ENCODE peak calls at places on chromosomes 3 and 15, in seven cellular contexts. E is fibroblast of lung, G is uterus, W is keratinocyte, O is WERI-Rb-1, K is kidney, L is astrocyte. U is an unnamed sample.

GRCh38 chr3:160677459-160677901 is 520 bp downstream of the ARL14 start:
- DNase-seq in K (no peak), G (no peak), L (peak; percentile 41), E (peak; percentile 59), W (no peak), O (no peak), U (no peak)

GRCh38 chr3:115169808-115170207 is 22.7 kb upstream of the ZBTB20 start:
- DNase-seq in K (no peak), G (no peak), E (no peak), W (no peak), O (no peak), L (no peak), U (no peak)

GRCh38 chr15:70061086-70061370 is 36.7 kb downstream of the TLE3 start:
- DNase-seq in E (peak; percentile 71), K (no peak), L (peak; percentile 63), G (no peak), O (no peak), W (no peak), U (no peak)

GRCh38 chr3:108849075-108849474 is 26.5 kb downstream of the TRAT1 start:
- DNase-seq in E (no peak), G (no peak), L (no peak), O (no peak), K (no peak), W (no peak), U (no peak)

GRCh38 chr15:95522533-95522932 is 808.0 kb upstream of the NR2F2 start:
- DNase-seq in O (no peak), W (no peak), K (no peak), G (no peak), E (peak; percentile 8), L (peak; percentile 4), U (no peak)

GRCh38 chr3:187211532-187212274 is 14.4 kb downstream of the RTP1 start:
- DNase-seq in E (peak; percentile 86), G (no peak), W (no peak), O (no peak), L (peak; percentile 79), K (no peak), U (no peak)

GRCh38 chr15:33279613-33280205 is 31.1 kb upstream of the RYR3 start:
- DNase-seq in K (no peak), G (no peak), W (no peak), E (peak; percentile 59), O (no peak), L (peak; percentile 44), U (no peak)

GRCh38 chr3:39102504-39103323 is 4.7 kb downstream of the GORASP1 start:
- DNase-seq in K (no peak), G (no peak), O (no peak), L (no peak), E (no peak), W (no peak), U (no peak)

GRCh38 chr3:44477312-44478030 is at the start of gene ZNF445:
- DNase-seq in G (peak; percentile 64), E (peak; percentile 80), K (peak; percentile 93), O (peak; percentile 84), W (no peak), L (peak; percentile 66), U (peak; percentile 88)

GRCh38 chr3:150407818-150408231 is 273 bp upstream of the TSC22D2 start:
- DNase-seq in L (no peak), E (no peak), O (no peak), W (no peak), K (no peak), G (peak; percentile 96), U (peak; percentile 98)

GRCh38 chr3:71581451-71581980 is 2.0 kb downstream of the FOXP1 start:
- DNase-seq in W (no peak), L (no peak), O (peak; percentile 11), K (peak; percentile 80), E (peak; percentile 25), G (peak; percentile 41), U (peak; percentile 78)

GRCh38 chr15:71931261-71931660 is 120.9 kb downstream of the NR2E3 start:
- DNase-seq in W (no peak), G (no peak), L (no peak), E (no peak), K (no peak), O (no peak), U (no peak)

GRCh38 chr3:160006282-160007163 is 17.9 kb downstream of the IL12A start:
- DNase-seq in W (no peak), K (no peak), G (peak; percentile 37), O (peak; percentile 50), E (peak; percentile 60), L (peak; percentile 39), U (peak; percentile 47)

GRCh38 chr3:66104535-66104934 is 65.8 kb upstream of the MAGI1 start:
- DNase-seq in W (no peak), K (no peak), G (no peak), O (no peak), E (no peak), L (no peak), U (no peak)

GRCh38 chr3:24272408-24272807 is 222.2 kb downstream of the THRB start:
- DNase-seq in E (no peak), L (no peak), O (no peak), W (no peak), K (no peak), G (no peak), U (no peak)

GRCh38 chr3:9715764-9716437 is 12.3 kb downstream of the CPNE9 start:
- DNase-seq in K (peak; percentile 81), E (peak; percentile 87), G (peak; percentile 94), W (no peak), L (peak; percentile 82), O (no peak), U (peak; percentile 77)

GRCh38 chr15:66638377-66638776 is 63.7 kb upstream of the SMAD6 start:
- DNase-seq in L (no peak), E (no peak), W (no peak), O (no peak), G (no peak), K (no peak), U (no peak)

GRCh38 chr3:195071916-195072820 is 198.8 kb downstream of the XXYLT1 start:
- DNase-seq in O (no peak), E (no peak), K (peak; percentile 39), W (no peak), L (no peak), G (peak; percentile 8), U (no peak)

GRCh38 chr3:133941390-133941789 is 45.7 kb upstream of the RAB6B start:
- DNase-seq in W (no peak), E (peak; percentile 73), G (no peak), K (peak; percentile 53), O (no peak), L (peak; percentile 66), U (peak; percentile 9)

GRCh38 chr3:183477801-183478456 is 49.5 kb upstream of the MCF2L2 start:
- DNase-seq in G (no peak), W (no peak), K (no peak), O (no peak), L (no peak), E (no peak), U (no peak)

GRCh38 chr3:61608711-61609110 is 47.3 kb downstream of the PTPRG start:
- DNase-seq in G (no peak), W (no peak), K (no peak), O (peak; percentile 77), E (no peak), L (no peak), U (no peak)

GRCh38 chr15:79307251-79307650 is 3.7 kb upstream of the TMED3 start:
- DNase-seq in L (no peak), W (no peak), O (no peak), E (no peak), G (no peak), K (no peak), U (no peak)

GRCh38 chr3:52551118-52551517 is 14.7 kb downstream of the UQCC5 start:
- DNase-seq in G (no peak), W (no peak), E (no peak), K (no peak), L (no peak), O (no peak), U (no peak)

GRCh38 chr3:52555056-52555455 is 18.7 kb downstream of the UQCC5 start:
- DNase-seq in K (no peak), O (no peak), W (no peak), E (no peak), G (no peak), L (no peak), U (no peak)

GRCh38 chr3:52554026-52554755 is 17.8 kb downstream of the UQCC5 start:
- DNase-seq in E (no peak), W (no peak), O (no peak), L (no peak), K (no peak), G (no peak), U (no peak)

GRCh38 chr3:52557011-52557410 is 20.6 kb downstream of the UQCC5 start:
- DNase-seq in W (no peak), E (no peak), L (no peak), G (no peak), K (no peak), O (no peak), U (no peak)

DNA sequence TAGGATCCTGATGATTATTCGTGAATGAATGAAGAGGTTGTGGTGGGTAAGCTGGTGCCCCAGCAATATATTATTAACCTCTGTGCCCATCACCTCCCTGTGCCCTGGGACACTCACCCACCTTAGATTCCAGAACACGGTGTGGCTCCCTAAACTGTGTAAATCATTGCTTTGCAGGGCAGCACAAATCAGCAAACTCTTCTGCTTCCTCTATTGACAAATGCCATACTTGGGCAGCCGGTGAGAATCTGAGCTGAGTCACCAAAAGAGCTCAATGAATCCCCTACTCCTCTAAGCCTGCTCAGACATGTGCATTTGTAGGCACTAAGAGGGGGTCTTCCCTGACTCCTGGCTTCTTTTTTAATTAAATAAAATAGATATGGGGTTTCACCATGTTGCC is 15.7 kb downstream of the UQCC5 start:
- DNase-seq in E (no peak), K (no peak), O (no peak), W (no peak), L (no peak), G (no peak), U (no peak)
- H3K36me3 ChIP-seq in E (peaks cover 7% of the 10 kb centered on the region), K (peaks cover 21% of the 10 kb centered on the region), O (peaks cover 70% of the 10 kb centered on the region), W (peaks cover 26% of the 10 kb centered on the region), L (peaks cover 41% of the 10 kb centered on the region), G (no peaks in the 10 kb centered on the region), U (peaks cover 92% of the 10 kb centered on the region)

GRCh38 chr3:35422826-35423601 is 216.3 kb upstream of the ARPP21 start:
- DNase-seq in O (no peak), L (peak; percentile 71), K (no peak), G (no peak), W (no peak), E (peak; percentile 76), U (no peak)
- H3K36me3 ChIP-seq in O (no peaks in the 10 kb centered on the region), L (no peaks in the 10 kb centered on the region), K (no peaks in the 10 kb centered on the region), G (no peaks in the 10 kb centered on the region), W (no peaks in the 10 kb centered on the region), E (no peaks in the 10 kb centered on the region), U (no peaks in the 10 kb centered on the region)

GRCh38 chr15:83061680-83062079 is 5.4 kb downstream of the BTBD1 start:
- DNase-seq in O (no peak), G (no peak), K (no peak), L (peak; percentile 86), E (peak; percentile 86), W (no peak), U (no peak)
- H3K36me3 ChIP-seq in O (peaks cover 39% of the 10 kb centered on the region), G (no peaks in the 10 kb centered on the region), K (no peaks in the 10 kb centered on the region), L (no peaks in the 10 kb centered on the region), E (peaks cover 1% of the 10 kb centered on the region), W (peaks cover 19% of the 10 kb centered on the region), U (peaks cover 8% of the 10 kb centered on the region)

DNA sequence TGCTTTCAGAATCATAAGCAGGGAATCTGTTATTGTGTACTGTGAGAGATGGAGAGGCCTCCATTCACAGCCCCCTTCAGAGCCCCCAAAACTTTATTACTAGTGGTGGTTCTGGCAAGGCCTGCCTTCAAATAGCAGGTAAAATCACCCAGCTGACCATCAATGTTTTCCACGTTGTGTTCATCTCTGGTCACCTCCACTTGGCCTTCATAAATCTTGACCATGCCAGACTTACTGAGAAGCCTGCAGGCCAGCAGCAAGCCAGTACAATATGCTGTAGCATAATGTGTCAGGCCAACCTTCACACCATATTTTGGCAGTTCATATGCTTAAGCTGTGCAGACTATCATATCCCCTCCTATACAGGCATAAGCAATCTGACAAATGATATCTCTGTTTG is 62.1 kb downstream of the ZNF621 start:
- DNase-seq in W (no peak), G (no peak), O (no peak), L (no peak), K (no peak), E (no peak), U (no peak)
- H3K36me3 ChIP-seq in W (no peaks in the 10 kb centered on the region), G (no peaks in the 10 kb centered on the region), O (no peaks in the 10 kb centered on the region), L (no peaks in the 10 kb centered on the region), K (no peaks in the 10 kb centered on the region), E (no peaks in the 10 kb centered on the region), U (no peaks in the 10 kb centered on the region)

U was measured in heart left ventricle.